ENCODE peak calls at places on chromosomes 7 and 10, in nine cellular contexts. D is HT1080, K is left ventricle myocardium inferior, O is cardiac fibroblast, Q is GM19239, U is mucosa of gallbladder, X is ACHN, A is fibroblast of lung, R is mesendoderm. H is an unnamed sample.

GRCh38 chr7:131346885-131347592 is 19.4 kb downstream of the MKLN1 start:
- DNase-seq in D (no peak), K (no peak), O (no peak), Q (no peak), U (no peak), X (no peak), A (no peak), R (peak), H (no peak)

GRCh38 chr10:4998671-4999070 is 5.0 kb downstream of the AKR1C2 start:
- DNase-seq in D (no peak), K (no peak), O (no peak), Q (no peak), U (no peak), X (no peak), A (no peak), R (no peak), H (no peak)

GRCh38 chr7:4633012-4633411 is 49.1 kb upstream of the FOXK1 start:
- DNase-seq in D (peak), K (no peak), O (peak), Q (no peak), U (no peak), X (peak), A (peak), R (peak), H (peak)

GRCh38 chr10:90494183-90494582 is 363.7 kb downstream of the HTR7 start:
- DNase-seq in D (no peak), K (no peak), O (no peak), Q (no peak), U (no peak), X (no peak), A (no peak), R (no peak), H (peak)

GRCh38 chr10:1454428-1454827 is 282.9 kb downstream of the ADARB2 start:
- DNase-seq in D (no peak), K (no peak), O (no peak), Q (peak), U (no peak), X (no peak), A (no peak), R (no peak), H (no peak)

GRCh38 chr7:149479554-149479953 is 18.1 kb downstream of the ZNF746 start:
- DNase-seq in D (no peak), K (no peak), O (no peak), Q (no peak), U (no peak), X (no peak), A (no peak), R (no peak), H (no peak)

GRCh38 chr7:11714205-11714604 is 117.8 kb downstream of the THSD7A start:
- DNase-seq in D (no peak), K (no peak), O (no peak), Q (no peak), U (no peak), X (no peak), A (no peak), R (no peak), H (no peak)

GRCh38 chr7:81845628-81846259 is 75.9 kb upstream of the HGF start:
- DNase-seq in D (no peak), K (no peak), O (peak), Q (no peak), U (no peak), X (no peak), A (no peak), R (peak), H (peak)

GRCh38 chr10:130764651-130765050 is 546.9 kb downstream of the TCERG1L start:
- DNase-seq in D (no peak), K (no peak), O (no peak), Q (no peak), U (no peak), X (no peak), A (no peak), R (no peak), H (no peak)

GRCh38 chr10:22652988-22653431 is 61.4 kb downstream of the PIP4K2A start:
- DNase-seq in D (no peak), K (no peak), O (no peak), Q (no peak), U (no peak), X (no peak), A (no peak), R (no peak), H (no peak)

GRCh38 chr7:128833148-128833938 is 3.1 kb downstream of the FLNC start:
- DNase-seq in D (peak), K (peak), O (peak), Q (no peak), U (no peak), X (peak), A (peak), R (peak), H (peak)

GRCh38 chr10:123926401-123927264 is 35.0 kb upstream of the CPXM2 start:
- DNase-seq in D (peak), K (no peak), O (no peak), Q (no peak), U (no peak), X (peak), A (no peak), R (no peak), H (no peak)

GRCh38 chr10:116728526-116729096 is 13.8 kb downstream of the HSPA12A start:
- DNase-seq in D (no peak), K (no peak), O (peak), Q (no peak), U (no peak), X (peak), A (peak), R (no peak), H (peak)

GRCh38 chr7:46257766-46258448 is 336.8 kb upstream of the IGFBP3 start:
- DNase-seq in D (peak), K (no peak), O (peak), Q (no peak), U (no peak), X (peak), A (peak), R (no peak), H (peak)